ENCODE peak calls at places on chromosomes 4 and X, in ten cellular contexts. V is aorta, P is sigmoid colon, E is iPS DF 6.9, R is hepatocyte, Y is fibroblast of lung, B is tibial artery, A is colonic mucosa, F is right atrium auricular region, O is left lung. I is an unnamed sample. For H3K9me3 and H3K4me1, the result is how much of the 10 kb centered on the place peaks cover.

GRCh38 chr4:110501826-110502225 is 25.9 kb downstream of the ENPEP start:
- DNase-seq in B (no peak), F (no peak), P (no peak), O (no peak), V (no peak), Y (peak), A (no peak), R (no peak), E (no peak), I (peak)

GRCh38 chr4:124177647-124178425 is 534.7 kb downstream of the ANKRD50 start:
- DNase-seq in E (no peak), O (no peak), F (no peak), Y (peak), V (no peak), A (no peak), R (no peak), P (no peak), B (no peak), I (no peak)

GRCh38 chr4:109389367-109390118 is 44.1 kb upstream of the SEC24B start:
- DNase-seq in O (no peak), Y (no peak), E (no peak), R (peak), A (no peak), F (no peak), V (no peak), B (no peak), P (no peak), I (peak)

GRCh38 chr4:108171541-108172230 is 3.0 kb upstream of the LEF1 start:
- DNase-seq in R (no peak), P (no peak), B (no peak), A (no peak), V (no peak), O (peak), Y (peak), F (no peak), E (no peak), I (no peak)

GRCh38 chrX:149497626-149498025 is 7.5 kb downstream of the IDS start:
- DNase-seq in E (no peak), A (no peak), B (no peak), P (no peak), F (peak), Y (peak), O (no peak), R (no peak), V (no peak), I (no peak)

GRCh38 chr4:145097821-145098674 is at the start of the genes ABCE1 and ANAPC10:
- DNase-seq in O (peak), F (peak), P (peak), E (peak), Y (peak), R (peak), B (peak), V (peak), A (peak), I (peak)

GRCh38 chr4:43282534-43282933 is 390.0 kb downstream of the GRXCR1 start:
- DNase-seq in F (no peak), B (no peak), E (no peak), V (no peak), A (no peak), P (no peak), Y (no peak), R (no peak), O (no peak), I (no peak)

GRCh38 chrX:149568701-149569296 is 18.5 kb downstream of the MAGEA9B start:
- DNase-seq in F (no peak), P (no peak), R (no peak), O (no peak), A (no peak), B (no peak), Y (no peak), V (no peak), E (no peak), I (no peak)

GRCh38 chrX:46831620-46832327 is 5.1 kb upstream of the RP2 start:
- DNase-seq in V (no peak), P (no peak), E (no peak), A (no peak), F (no peak), Y (peak), R (no peak), O (no peak), B (no peak), I (no peak)

GRCh38 chr4:128803783-128804182 is 5.7 kb upstream of the JADE1 start:
- DNase-seq in Y (no peak), A (no peak), P (no peak), E (no peak), R (no peak), O (no peak), V (no peak), F (no peak), B (no peak), I (no peak)

GRCh38 chr4:17997129-17997528 is 24.4 kb downstream of the LCORL start:
- DNase-seq in P (no peak), R (no peak), O (no peak), F (no peak), E (no peak), B (no peak), Y (no peak), A (no peak), V (no peak), I (no peak)

GRCh38 chr4:145797278-145797677 is 117.3 kb downstream of the C4orf51 start:
- DNase-seq in P (no peak), B (no peak), A (no peak), O (no peak), Y (no peak), F (no peak), R (no peak), E (no peak), V (no peak), I (no peak)

GRCh38 chrX:31209005-31209612 is 137.3 kb upstream of the FTHL17 start:
- DNase-seq in O (no peak), A (no peak), E (no peak), R (no peak), B (no peak), P (no peak), Y (peak), F (no peak), V (no peak), I (no peak)

DNA sequence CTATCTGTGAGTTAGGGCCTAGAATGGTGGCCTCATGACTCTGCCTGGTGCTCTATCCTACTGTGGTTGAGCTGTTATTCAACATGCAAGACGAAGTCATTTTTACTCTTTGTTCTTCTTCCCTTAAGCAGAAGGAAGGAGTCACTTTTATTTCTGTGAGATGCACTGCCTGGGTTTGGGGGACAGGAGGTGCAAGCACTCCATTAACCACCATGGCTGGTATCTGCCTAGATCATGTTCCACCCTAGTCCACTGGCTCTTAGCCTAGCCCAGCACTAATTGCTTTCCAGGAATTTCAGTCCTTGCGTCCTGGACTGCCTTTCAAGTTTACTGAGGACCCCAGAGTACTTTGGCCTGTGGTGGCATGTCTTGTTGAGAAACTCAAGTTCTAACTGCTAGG is 1182.7 kb downstream of the FSTL5 start:
- DNase-seq in O (no peak), V (no peak), B (no peak), Y (no peak), F (no peak), R (no peak), E (no peak), A (no peak), P (no peak), I (no peak)
- H3K27ac ChIP-seq in O (no peak), V (no peak), B (no peak), Y (no peak), F (no peak), R (no peak), E (no peak), A (no peak), P (no peak), I (no peak)

GRCh38 chr4:99157478-99157935 is 13.4 kb upstream of the ADH4 start:
- DNase-seq in Y (no peak), V (no peak), B (no peak), R (peak), P (no peak), A (no peak), O (no peak), F (no peak), E (no peak), I (no peak)
- H3K9me3 ChIP-seq in Y (under half), V (under half), B (under half), R (under half), P (under half), A (under half), O (under half), F (under half), E (under half), I (under half)

GRCh38 chr4:88757776-88758175 is 60.1 kb upstream of the NAP1L5 start:
- DNase-seq in P (no peak), E (no peak), B (no peak), A (no peak), Y (no peak), R (no peak), V (no peak), F (no peak), O (no peak), I (no peak)
- H3K4me1 ChIP-seq in P (under half), E (under half), B (under half), A (under half), Y (under half), R (under half), V (under half), F (under half), O (under half), I (under half)

GRCh38 chr4:21815651-21816050 is 132.9 kb downstream of the KCNIP4 start:
- DNase-seq in A (no peak), E (no peak), B (no peak), F (no peak), Y (no peak), P (no peak), V (no peak), O (no peak), R (no peak), I (no peak)
- H3K27ac ChIP-seq in A (no peak), E (no peak), B (no peak), F (no peak), Y (no peak), P (no peak), V (no peak), O (no peak), R (no peak), I (no peak)

GRCh38 chrX:64313624-64314023 is 81.6 kb downstream of the MTMR8 start:
- DNase-seq in E (no peak), O (no peak), V (no peak), P (no peak), R (no peak), F (no peak), Y (no peak), A (no peak), B (no peak), I (no peak)
- H3K9me3 ChIP-seq in E (under half), O (under half), V (under half), P (under half), R (under half), F (under half), Y (under half), A (under half), B (under half), I (under half)

I was measured in cardiac muscle cell.